ENCODE peak calls at places on chromosomes 6 and 20, in seven cellular contexts. R is HCT116, G is SK-N-SH, L is H1, Y is GM12878, T is HepG2, M is K562. V is an unnamed sample.

GRCh38 chr6:170257376-170257775 is 33.5 kb downstream of the DLL1 start:
- DNase-seq in G (no peak), R (no peak), M (no peak), Y (no peak), T (no peak), L (no peak), V (no peak)

GRCh38 chr6:40932366-40932765 is 106.7 kb downstream of the UNC5CL start:
- DNase-seq in M (no peak), L (no peak), G (no peak), T (no peak), Y (no peak), R (no peak), V (no peak)

GRCh38 chr6:162898011-162898410 is 170.2 kb downstream of the PACRG start:
- DNase-seq in R (no peak), L (no peak), T (no peak), M (no peak), Y (no peak), G (no peak), V (no peak)

GRCh38 chr20:19130613-19130984 is 81.8 kb upstream of the SLC24A3 start:
- DNase-seq in R (no peak), Y (no peak), L (no peak), G (no peak), M (no peak), T (no peak), V (no peak)

GRCh38 chr6:2630362-2630761 is 120.4 kb downstream of the MYLK4 start:
- DNase-seq in G (no peak), M (peak; percentile 20), T (peak; percentile 79), R (peak; percentile 97), L (no peak), Y (no peak), V (peak; percentile 18)

GRCh38 chr6:126040826-126041225 is 54.5 kb downstream of the TRMT11 start:
- DNase-seq in M (no peak), L (no peak), R (no peak), G (no peak), T (peak; percentile 24), Y (no peak), V (no peak)

GRCh38 chr20:21521596-21522478 is 8.0 kb upstream of the NKX2-2 start:
- DNase-seq in L (peak; percentile 85), T (no peak), Y (no peak), R (no peak), G (peak; percentile 30), M (no peak), V (no peak)

GRCh38 chr6:114342086-114342825 is 567 bp downstream of the HS3ST5 start:
- DNase-seq in T (no peak), R (no peak), G (peak; percentile 73), Y (no peak), L (peak; percentile 81), M (no peak), V (no peak)

GRCh38 chr6:109460161-109460830 is 4.7 kb upstream of the MICAL1 start:
- DNase-seq in L (no peak), Y (no peak), M (no peak), R (no peak), T (no peak), G (no peak), V (no peak)

GRCh38 chr20:23641936-23642751 is 4.4 kb upstream of the CST3 start:
- DNase-seq in T (no peak), G (no peak), Y (no peak), M (no peak), L (no peak), R (no peak), V (no peak)

GRCh38 chr20:36384022-36384619 is 78.0 kb downstream of the DLGAP4 start:
- DNase-seq in M (peak; percentile 91), G (no peak), T (peak; percentile 79), Y (no peak), L (peak; percentile 90), R (peak; percentile 31), V (peak; percentile 58)

GRCh38 chr20:61859712-61860111 is 206.0 kb downstream of the TAF4 start:
- DNase-seq in T (no peak), M (no peak), R (no peak), L (no peak), G (no peak), Y (no peak), V (no peak)

GRCh38 chr6:26457407-26457795 is 354 bp upstream of the BTN2A1 start:
- DNase-seq in L (peak; percentile 59), M (peak; percentile 45), G (peak; percentile 51), T (no peak), Y (no peak), R (no peak), V (no peak)

GRCh38 chr6:44012078-44012493 is 115.2 kb downstream of the MRPL14 start:
- DNase-seq in T (no peak), Y (no peak), M (no peak), L (no peak), G (no peak), R (no peak), V (no peak)

GRCh38 chr6:168333039-168333438 is 13.5 kb upstream of the DACT2 start:
- DNase-seq in M (peak; percentile 83), R (peak; percentile 29), Y (no peak), G (peak; percentile 63), L (no peak), T (peak; percentile 44), V (peak; percentile 27)

GRCh38 chr6:66232890-66233289 is 525.9 kb upstream of the EYS start:
- DNase-seq in Y (no peak), G (no peak), R (no peak), L (no peak), M (no peak), T (no peak), V (no peak)

GRCh38 chr6:43150051-43150751 is 20.9 kb upstream of the SRF start:
- DNase-seq in Y (no peak), G (no peak), L (no peak), T (peak; percentile 87), M (no peak), R (no peak), V (no peak)

GRCh38 chr20:25281541-25281991 is 33.7 kb downstream of the PYGB start:
- DNase-seq in L (no peak), G (no peak), M (no peak), T (no peak), R (no peak), Y (peak; percentile 64), V (peak; percentile 90)

GRCh38 chr20:31663838-31664695 is 26.4 kb downstream of the COX4I2 start:
- DNase-seq in G (no peak), M (no peak), R (no peak), L (no peak), Y (no peak), T (peak; percentile 97), V (peak; percentile 74)

GRCh38 chr6:122576888-122577287 is 33.3 kb upstream of the PKIB start:
- DNase-seq in Y (no peak), G (no peak), T (no peak), R (no peak), L (no peak), M (no peak), V (no peak)

DNA sequence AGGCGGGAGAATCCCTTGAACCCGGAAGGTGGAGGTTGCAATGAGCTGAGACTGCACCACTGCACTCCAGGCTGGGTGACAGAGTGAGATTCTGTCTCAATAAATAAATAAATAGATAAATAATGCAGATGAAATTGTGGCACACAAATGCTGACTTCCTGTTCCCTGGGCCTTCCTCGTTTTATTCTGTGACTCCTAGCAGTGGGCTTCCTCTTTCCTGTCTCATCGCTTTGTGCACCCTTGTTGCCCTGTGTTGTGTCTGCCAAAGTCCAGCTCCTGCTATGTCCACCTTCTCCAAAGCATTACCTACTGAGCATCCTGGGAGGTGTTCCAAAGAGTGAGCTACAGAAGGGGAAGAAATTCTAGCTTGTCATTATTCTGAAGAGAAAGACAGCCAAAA is 100.2 kb upstream of the TIAM2 start:
- DNase-seq in G (no peak), Y (no peak), L (no peak), R (no peak), T (no peak), M (no peak), V (no peak)
- TF ChIP-seq JUND in G (no peak), Y (no peak), L (no peak), R (no peak), T (no peak), M (no peak), V (no peak)

GRCh38 chr6:144036064-144036873 is 28.2 kb upstream of the PLAGL1 start:
- DNase-seq in L (no peak), Y (no peak), G (no peak), R (no peak), M (no peak), T (peak; percentile 21), V (no peak)
- TF ChIP-seq JUND in L (no peak), Y (no peak), G (no peak), R (no peak), M (no peak), T (no peak), V (no peak)

DNA sequence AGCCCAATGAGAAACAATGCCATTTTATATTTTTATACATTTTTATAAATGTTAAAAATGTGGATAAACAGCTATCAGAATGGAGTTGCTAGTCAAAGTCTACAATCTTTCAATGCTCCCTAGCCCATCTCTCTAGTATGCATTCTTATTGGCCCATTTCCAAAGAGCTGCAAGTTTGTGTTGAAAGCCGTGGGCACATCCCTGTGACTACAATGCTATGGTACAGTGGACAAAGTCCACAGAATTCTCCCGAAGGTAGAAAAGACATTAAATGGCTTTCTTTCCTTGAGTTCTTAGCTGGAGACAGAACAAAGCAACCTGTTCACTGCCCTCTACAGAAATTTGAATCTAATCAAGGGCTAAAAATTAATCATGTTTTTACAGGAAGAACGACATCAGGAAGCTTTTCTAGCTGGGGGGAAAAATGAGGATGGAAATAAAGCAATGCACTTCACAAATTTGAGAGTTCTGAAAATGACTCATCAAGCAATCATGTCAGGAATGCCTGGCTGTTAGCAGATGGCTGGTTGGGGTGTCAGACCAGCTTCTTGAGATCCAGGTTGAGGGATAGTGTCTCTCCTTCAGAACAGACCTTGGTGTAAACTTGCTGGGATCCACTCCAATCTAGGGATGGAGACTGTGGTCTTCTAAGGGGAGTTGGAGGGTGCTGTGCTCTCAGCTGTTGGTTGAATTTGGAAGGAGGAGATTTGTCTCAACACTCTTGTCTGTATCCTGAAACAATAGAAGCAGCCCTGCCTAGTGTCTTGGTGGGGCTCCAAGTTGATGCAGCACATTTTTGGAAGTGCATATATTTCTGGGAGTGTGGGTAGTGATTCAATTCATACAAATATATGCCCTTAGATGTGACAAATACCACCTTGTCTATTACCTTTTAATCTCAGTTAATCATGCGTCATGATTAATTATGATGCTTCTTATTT is 143.4 kb upstream of the PHACTR1 start:
- DNase-seq in G (no peak), Y (no peak), R (no peak), L (no peak), T (no peak), M (no peak), V (peak; percentile 77)
- TF ChIP-seq JUND in G (peak; percentile 93), Y (no peak), R (peak; percentile 46), L (peak; percentile 95), T (no peak), M (no peak), V (peak; percentile 98)

GRCh38 chr20:56442381-56443365 is 25.8 kb upstream of the RTF2 start:
- DNase-seq in G (no peak), R (no peak), T (no peak), Y (no peak), L (no peak), M (no peak), V (no peak)

GRCh38 chr20:56445130-56445529 is 23.3 kb upstream of the RTF2 start:
- DNase-seq in T (no peak), G (no peak), Y (no peak), M (no peak), R (no peak), L (no peak), V (no peak)

GRCh38 chr20:56445540-56445939 is 22.9 kb upstream of the RTF2 start:
- DNase-seq in R (no peak), G (no peak), L (no peak), T (no peak), Y (no peak), M (no peak), V (no peak)

GRCh38 chr20:56447227-56447626 is 21.2 kb upstream of the RTF2 start:
- DNase-seq in Y (no peak), M (no peak), L (no peak), G (no peak), T (no peak), R (no peak), V (no peak)

GRCh38 chr20:56443654-56444540 is 24.5 kb upstream of the RTF2 start:
- DNase-seq in G (no peak), M (no peak), T (peak; percentile 29), R (no peak), Y (no peak), L (no peak), V (no peak)
- TF ChIP-seq JUND in G (no peak), M (no peak), T (no peak), R (no peak), Y (no peak), L (no peak), V (no peak)

V was measured in T47D.